ENCODE peak calls at places on chromosomes 13 and 19, in six cellular contexts. One of them, this sample, is unnamed.

GRCh38 chr13:53781941-53782340 is 753.3 kb downstream of the OLFM4 start:
- DNase-seq in psoas muscle: no peak
- DNase-seq in IMR-90: no peak
- DNase-seq in thoracic aorta: no peak
- DNase-seq in left lung: no peak
- DNase-seq in pancreas: no peak
- DNase-seq in this sample: no peak

GRCh38 chr13:96817336-96817941 is 176.8 kb downstream of the OXGR1 start:
- DNase-seq in psoas muscle: no peak
- DNase-seq in IMR-90: peak
- DNase-seq in thoracic aorta: no peak
- DNase-seq in left lung: no peak
- DNase-seq in pancreas: no peak
- DNase-seq in this sample: no peak

GRCh38 chr13:32080328-32080744 is 48.8 kb downstream of the FRY start:
- DNase-seq in psoas muscle: no peak
- DNase-seq in IMR-90: no peak
- DNase-seq in thoracic aorta: no peak
- DNase-seq in left lung: no peak
- DNase-seq in pancreas: no peak
- DNase-seq in this sample: no peak

GRCh38 chr19:47001584-47001983 is 18.1 kb upstream of the NPAS1 start:
- DNase-seq in psoas muscle: no peak
- DNase-seq in IMR-90: no peak
- DNase-seq in thoracic aorta: no peak
- DNase-seq in left lung: no peak
- DNase-seq in pancreas: no peak
- DNase-seq in this sample: no peak

GRCh38 chr13:113164492-113164891 is 6.0 kb downstream of the PROZ start:
- DNase-seq in psoas muscle: no peak
- DNase-seq in IMR-90: no peak
- DNase-seq in thoracic aorta: no peak
- DNase-seq in left lung: no peak
- DNase-seq in pancreas: no peak
- DNase-seq in this sample: no peak

GRCh38 chr19:44777715-44778347 is at the start of gene CBLC:
- DNase-seq in psoas muscle: no peak
- DNase-seq in IMR-90: no peak
- DNase-seq in thoracic aorta: no peak
- DNase-seq in left lung: peak
- DNase-seq in pancreas: peak
- DNase-seq in this sample: peak

GRCh38 chr13:97133955-97134354 is 88.2 kb upstream of the MBNL2 start:
- DNase-seq in psoas muscle: no peak
- DNase-seq in IMR-90: no peak
- DNase-seq in thoracic aorta: no peak
- DNase-seq in left lung: no peak
- DNase-seq in pancreas: no peak
- DNase-seq in this sample: no peak

GRCh38 chr19:50326101-50326664 is 3.0 kb downstream of the KCNC3 start:
- DNase-seq in psoas muscle: no peak
- DNase-seq in IMR-90: no peak
- DNase-seq in thoracic aorta: no peak
- DNase-seq in left lung: no peak
- DNase-seq in pancreas: peak
- DNase-seq in this sample: no peak

GRCh38 chr19:49486710-49487276 is 615 bp upstream of the RPL13A start:
- DNase-seq in psoas muscle: no peak
- DNase-seq in IMR-90: no peak
- DNase-seq in thoracic aorta: no peak
- DNase-seq in left lung: no peak
- DNase-seq in pancreas: no peak
- DNase-seq in this sample: no peak

GRCh38 chr13:96426160-96426559 is 336.3 kb downstream of the HS6ST3 start:
- DNase-seq in psoas muscle: no peak
- DNase-seq in IMR-90: no peak
- DNase-seq in thoracic aorta: no peak
- DNase-seq in left lung: no peak
- DNase-seq in pancreas: no peak
- DNase-seq in this sample: no peak

GRCh38 chr19:35105411-35106290 is 10.0 kb upstream of the FXYD3 start:
- DNase-seq in psoas muscle: no peak
- DNase-seq in IMR-90: no peak
- DNase-seq in thoracic aorta: no peak
- DNase-seq in left lung: no peak
- DNase-seq in pancreas: no peak
- DNase-seq in this sample: no peak

GRCh38 chr19:35716735-35716984 is 1.1 kb upstream of the KMT2B start:
- DNase-seq in psoas muscle: no peak
- DNase-seq in IMR-90: no peak
- DNase-seq in thoracic aorta: no peak
- DNase-seq in left lung: no peak
- DNase-seq in pancreas: peak
- DNase-seq in this sample: no peak

GRCh38 chr19:18167011-18167410 is 6.6 kb upstream of the IFI30 start:
- DNase-seq in psoas muscle: no peak
- DNase-seq in IMR-90: no peak
- DNase-seq in thoracic aorta: no peak
- DNase-seq in left lung: no peak
- DNase-seq in pancreas: no peak
- DNase-seq in this sample: no peak

GRCh38 chr13:47114030-47114429 is 217.2 kb upstream of the HTR2A start:
- DNase-seq in psoas muscle: no peak
- DNase-seq in IMR-90: peak
- DNase-seq in thoracic aorta: no peak
- DNase-seq in left lung: no peak
- DNase-seq in pancreas: no peak
- DNase-seq in this sample: no peak

GRCh38 chr19:8525401-8525684 is 11.4 kb upstream of the ZNF414 start:
- DNase-seq in psoas muscle: no peak
- DNase-seq in IMR-90: no peak
- DNase-seq in thoracic aorta: no peak
- DNase-seq in left lung: no peak
- DNase-seq in pancreas: no peak
- DNase-seq in this sample: no peak

GRCh38 chr19:17755977-17756670 is 4.8 kb downstream of the FCHO1 start:
- DNase-seq in psoas muscle: no peak
- DNase-seq in IMR-90: peak
- DNase-seq in thoracic aorta: no peak
- DNase-seq in left lung: no peak
- DNase-seq in pancreas: peak
- DNase-seq in this sample: no peak

GRCh38 chr13:76886292-76887061 is at the start of gene KCTD12:
- DNase-seq in psoas muscle: peak
- DNase-seq in IMR-90: peak
- DNase-seq in thoracic aorta: peak
- DNase-seq in left lung: peak
- DNase-seq in pancreas: peak
- DNase-seq in this sample: peak

GRCh38 chr19:1856345-1856697 is 7.1 kb downstream of the KLF16 start:
- DNase-seq in psoas muscle: no peak
- DNase-seq in IMR-90: no peak
- DNase-seq in thoracic aorta: no peak
- DNase-seq in left lung: no peak
- DNase-seq in pancreas: no peak
- DNase-seq in this sample: no peak

GRCh38 chr13:32299893-32300292 is 15.3 kb downstream of the ZAR1L start:
- DNase-seq in psoas muscle: no peak
- DNase-seq in IMR-90: no peak
- DNase-seq in thoracic aorta: no peak
- DNase-seq in left lung: no peak
- DNase-seq in pancreas: no peak
- DNase-seq in this sample: no peak

GRCh38 chr13:107376393-107377085 is 808.6 kb upstream of the ARGLU1 start:
- DNase-seq in psoas muscle: no peak
- DNase-seq in IMR-90: peak
- DNase-seq in thoracic aorta: no peak
- DNase-seq in left lung: no peak
- DNase-seq in pancreas: no peak
- DNase-seq in this sample: no peak

GRCh38 chr13:76425930-76426329 is 460.3 kb downstream of the KCTD12 start:
- DNase-seq in psoas muscle: no peak
- DNase-seq in IMR-90: peak
- DNase-seq in thoracic aorta: no peak
- DNase-seq in left lung: no peak
- DNase-seq in pancreas: no peak
- DNase-seq in this sample: no peak

GRCh38 chr13:102597029-102598015 is 536 bp downstream of the TPP2 start:
- DNase-seq in psoas muscle: peak
- DNase-seq in IMR-90: peak
- DNase-seq in thoracic aorta: no peak
- DNase-seq in left lung: peak
- DNase-seq in pancreas: peak
- DNase-seq in this sample: peak

GRCh38 chr19:45153339-45154063 is 7.3 kb downstream of the NKPD1 start:
- DNase-seq in psoas muscle: peak
- DNase-seq in IMR-90: peak
- DNase-seq in thoracic aorta: no peak
- DNase-seq in left lung: no peak
- DNase-seq in pancreas: peak
- DNase-seq in this sample: no peak

GRCh38 chr13:29227560-29227959 is 367.9 kb downstream of the SLC7A1 start:
- DNase-seq in psoas muscle: no peak
- DNase-seq in IMR-90: no peak
- DNase-seq in thoracic aorta: no peak
- DNase-seq in left lung: no peak
- DNase-seq in pancreas: no peak
- DNase-seq in this sample: no peak

GRCh38 chr19:2149980-2150793 is 1.2 kb downstream of the AP3D1 start:
- DNase-seq in psoas muscle: no peak
- DNase-seq in IMR-90: peak
- DNase-seq in thoracic aorta: no peak
- DNase-seq in left lung: no peak
- DNase-seq in pancreas: peak
- DNase-seq in this sample: peak

DNA sequence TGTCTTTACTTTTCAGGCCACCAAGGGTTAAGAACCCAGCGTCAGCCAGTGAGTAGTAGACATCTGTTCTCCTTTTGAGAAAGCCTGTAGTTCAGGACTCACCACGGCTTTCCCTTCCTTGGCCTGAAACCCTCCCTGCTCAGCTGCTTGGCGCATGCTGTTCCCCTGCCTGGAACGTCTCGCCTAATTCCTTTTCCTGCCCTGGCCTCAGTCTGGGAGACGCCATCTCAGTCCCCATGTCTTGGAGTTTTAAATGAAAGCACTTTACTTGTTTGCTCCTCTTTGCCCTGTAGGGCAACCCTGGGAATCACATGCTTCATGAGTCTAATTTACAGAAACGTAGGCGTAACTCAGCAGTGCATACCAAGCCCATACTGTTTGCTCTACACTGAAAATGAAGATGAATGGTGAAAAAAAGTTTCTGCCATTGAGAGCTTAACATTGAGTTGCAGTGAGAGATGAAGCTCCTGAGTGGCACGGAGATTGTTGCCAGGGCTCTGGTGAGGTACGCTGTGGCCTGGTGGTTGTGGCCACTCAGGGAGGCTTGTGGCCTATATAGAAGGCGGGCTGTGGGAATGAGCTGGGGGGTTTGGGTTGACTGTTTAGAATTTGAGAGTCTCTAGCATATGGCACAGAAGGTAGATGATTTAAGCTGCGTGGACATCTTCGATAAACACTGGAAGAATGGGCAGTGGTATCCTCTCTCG is 52.8 kb downstream of the GATAD2A start:
- DNase-seq in psoas muscle: no peak
- DNase-seq in IMR-90: no peak
- DNase-seq in thoracic aorta: no peak
- DNase-seq in left lung: peak
- DNase-seq in pancreas: no peak
- DNase-seq in this sample: peak
- H3K27ac ChIP-seq in psoas muscle: peak
- H3K27ac ChIP-seq in IMR-90: peak
- H3K27ac ChIP-seq in thoracic aorta: no peak
- H3K27ac ChIP-seq in left lung: no peak
- H3K27ac ChIP-seq in pancreas: peak
- H3K27ac ChIP-seq in this sample: peak

DNA sequence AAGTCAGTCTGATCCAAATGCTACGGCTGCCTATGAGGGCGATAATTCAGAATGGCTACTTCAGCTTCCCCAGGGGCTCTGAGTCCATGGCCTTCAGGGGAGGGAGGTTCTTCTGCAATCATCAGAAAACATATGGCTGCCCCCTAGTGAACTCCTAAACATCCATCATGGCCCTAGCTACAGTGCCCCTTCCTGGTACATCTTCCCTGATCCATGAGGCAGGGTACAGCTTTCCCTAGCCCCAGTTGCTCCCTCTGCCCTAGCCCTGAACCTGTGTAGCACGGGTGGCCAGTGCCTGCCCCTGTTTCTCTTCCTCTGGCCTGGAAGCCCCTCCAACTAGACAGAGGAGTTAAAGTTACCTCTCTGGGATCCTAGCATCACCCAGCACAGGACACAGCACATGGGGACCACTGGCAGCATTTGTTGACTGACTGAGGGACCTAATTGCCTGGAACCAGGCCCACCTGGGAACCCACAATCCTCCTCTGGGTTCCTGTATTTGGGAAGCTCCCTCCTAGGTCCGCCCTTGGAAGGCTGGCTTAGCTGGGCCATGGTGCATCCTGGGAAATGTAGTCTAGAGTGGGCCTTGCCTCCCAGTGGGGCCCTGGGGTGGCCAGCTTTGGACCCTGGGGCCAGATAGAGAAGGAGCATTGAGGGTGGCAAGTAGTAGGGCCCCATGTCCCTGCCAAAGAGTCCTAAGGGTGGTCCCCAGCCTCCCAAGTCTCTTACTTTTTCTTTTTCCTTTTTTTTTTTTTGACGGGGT is 17.7 kb upstream of the SEMA6B start:
- DNase-seq in psoas muscle: no peak
- DNase-seq in IMR-90: no peak
- DNase-seq in thoracic aorta: no peak
- DNase-seq in left lung: no peak
- DNase-seq in pancreas: no peak
- DNase-seq in this sample: no peak
- H3K27ac ChIP-seq in psoas muscle: no peak
- H3K27ac ChIP-seq in IMR-90: no peak
- H3K27ac ChIP-seq in thoracic aorta: no peak
- H3K27ac ChIP-seq in left lung: no peak
- H3K27ac ChIP-seq in pancreas: no peak
- H3K27ac ChIP-seq in this sample: no peak

GRCh38 chr19:726993-727956 is 18.5 kb downstream of the PALM start:
- DNase-seq in psoas muscle: no peak
- DNase-seq in IMR-90: no peak
- DNase-seq in thoracic aorta: no peak
- DNase-seq in left lung: no peak
- DNase-seq in pancreas: no peak
- DNase-seq in this sample: no peak
- H3K27ac ChIP-seq in psoas muscle: peak
- H3K27ac ChIP-seq in IMR-90: no peak
- H3K27ac ChIP-seq in thoracic aorta: no peak
- H3K27ac ChIP-seq in left lung: peak
- H3K27ac ChIP-seq in pancreas: no peak
- H3K27ac ChIP-seq in this sample: peak

DNA sequence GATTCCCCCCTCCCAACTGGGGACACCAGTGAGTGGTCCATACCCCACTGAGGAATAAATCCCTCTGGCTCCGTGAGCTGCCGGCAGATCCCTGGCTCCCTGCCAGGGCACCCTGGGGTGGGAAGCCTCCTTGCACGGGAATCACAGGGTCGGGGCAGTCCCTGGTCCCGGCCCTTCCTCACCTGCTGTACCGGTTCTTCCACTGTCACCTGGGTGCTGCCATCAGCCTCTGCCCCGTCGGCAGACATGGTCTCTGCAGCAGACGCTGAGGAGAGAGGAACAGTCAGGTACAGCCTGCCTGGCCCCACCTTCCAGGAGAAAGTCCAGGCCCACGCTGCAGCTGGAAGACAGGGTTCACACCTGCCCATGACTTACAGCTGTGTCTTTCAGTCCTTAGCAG is 6.3 kb downstream of the PLIN3 start:
- DNase-seq in psoas muscle: no peak
- DNase-seq in IMR-90: no peak
- DNase-seq in thoracic aorta: no peak
- DNase-seq in left lung: no peak
- DNase-seq in pancreas: peak
- DNase-seq in this sample: no peak
- H3K27ac ChIP-seq in psoas muscle: no peak
- H3K27ac ChIP-seq in IMR-90: no peak
- H3K27ac ChIP-seq in thoracic aorta: no peak
- H3K27ac ChIP-seq in left lung: no peak
- H3K27ac ChIP-seq in pancreas: no peak
- H3K27ac ChIP-seq in this sample: no peak